ENCODE peak calls at places on chromosomes 2 and 18, in five cellular contexts. W is right atrium auricular region, H is mucosa of descending colon, A is small intestine, S is PC-9. Y is an unnamed sample.

GRCh38 chr2:238441262-238442114 is 14.8 kb downstream of the ASB1 start:
- DNase-seq in W (no peak), H (no peak), A (peak; percentile 41), S (no peak), Y (no peak)

GRCh38 chr2:95325026-95325425 is 27.9 kb downstream of the KCNIP3 start:
- DNase-seq in W (no peak), H (peak; percentile 26), A (no peak), S (no peak), Y (no peak)

GRCh38 chr2:233832869-233833812 is 21.2 kb downstream of the HJURP start:
- DNase-seq in W (no peak), H (no peak), A (peak; percentile 69), S (peak; percentile 83), Y (peak; percentile 46)

GRCh38 chr2:9481257-9481922 is 7.0 kb downstream of the IAH1 start:
- DNase-seq in W (no peak), H (no peak), A (no peak), S (no peak), Y (no peak)

GRCh38 chr18:28684746-28685145 is 507.8 kb upstream of the CDH2 start:
- DNase-seq in W (no peak), H (no peak), A (no peak), S (no peak), Y (no peak)

GRCh38 chr2:102283996-102284395 is 27.4 kb upstream of the IL1RL1 start:
- DNase-seq in W (no peak), H (no peak), A (no peak), S (no peak), Y (no peak)

GRCh38 chr2:82538590-82538989 is 1920.5 kb downstream of the SUCLG1 start:
- DNase-seq in W (no peak), H (no peak), A (no peak), S (no peak), Y (no peak)

GRCh38 chr2:232338759-232339106 is 39.8 kb upstream of the ALPP start:
- DNase-seq in W (no peak), H (no peak), A (no peak), S (no peak), Y (peak; percentile 72)

GRCh38 chr2:160339291-160339690 is 139.2 kb upstream of the ITGB6 start:
- DNase-seq in W (no peak), H (no peak), A (no peak), S (no peak), Y (no peak)

GRCh38 chr18:4068552-4069158 is 386.5 kb downstream of the DLGAP1 start:
- DNase-seq in W (no peak), H (no peak), A (peak; percentile 64), S (peak; percentile 40), Y (no peak)

GRCh38 chr18:77765468-77765867 is 515.8 kb downstream of the GALR1 start:
- DNase-seq in W (no peak), H (no peak), A (no peak), S (peak; percentile 13), Y (no peak)

GRCh38 chr2:201633862-201634261 is 9.4 kb downstream of the TMEM237 start:
- DNase-seq in W (no peak), H (no peak), A (no peak), S (no peak), Y (no peak)

GRCh38 chr2:69589973-69590652 is 53.4 kb downstream of the AAK1 start:
- DNase-seq in W (no peak), H (no peak), A (no peak), S (no peak), Y (no peak)

GRCh38 chr18:71287268-71287667 is 998.4 kb downstream of the SOCS6 start:
- DNase-seq in W (no peak), H (no peak), A (no peak), S (no peak), Y (no peak)
- H3K9me3 ChIP-seq in W (no peaks in the 10 kb centered on the region), H (no peaks in the 10 kb centered on the region), A (no peaks in the 10 kb centered on the region), S (no peaks in the 10 kb centered on the region), Y (no peaks in the 10 kb centered on the region)

GRCh38 chr2:135963841-135964240 is 21.6 kb downstream of the DARS1 start:
- DNase-seq in W (no peak), H (peak; percentile 31), A (no peak), S (no peak), Y (no peak)

GRCh38 chr2:135965756-135966155 is 19.7 kb downstream of the DARS1 start:
- DNase-seq in W (no peak), H (no peak), A (no peak), S (no peak), Y (no peak)

GRCh38 chr2:135960150-135960549 is 25.3 kb downstream of the DARS1 start:
- DNase-seq in W (no peak), H (no peak), A (no peak), S (no peak), Y (no peak)

GRCh38 chr2:135960598-135961551 is 24.6 kb downstream of the DARS1 start:
- DNase-seq in W (no peak), H (no peak), A (peak; percentile 10), S (no peak), Y (no peak)

GRCh38 chr2:135962401-135963138 is 22.9 kb downstream of the DARS1 start:
- DNase-seq in W (no peak), H (no peak), A (no peak), S (no peak), Y (no peak)
- H3K4me3 ChIP-seq in W (no peak overlapping the region), H (no peak overlapping the region), A (no peak overlapping the region), S (no peak overlapping the region), Y (no peak overlapping the region)

GRCh38 chr2:112584891-112585250 is 462 bp downstream of the CHCHD5 start:
- DNase-seq in W (no peak), H (no peak), A (no peak), S (no peak), Y (no peak)
- H3K4me1 ChIP-seq in W (peaks cover 26% of the 10 kb centered on the region), H (peaks cover 10% of the 10 kb centered on the region), A (peaks cover 4% of the 10 kb centered on the region), S (peaks cover 24% of the 10 kb centered on the region), Y (peaks cover 42% of the 10 kb centered on the region)

DNA sequence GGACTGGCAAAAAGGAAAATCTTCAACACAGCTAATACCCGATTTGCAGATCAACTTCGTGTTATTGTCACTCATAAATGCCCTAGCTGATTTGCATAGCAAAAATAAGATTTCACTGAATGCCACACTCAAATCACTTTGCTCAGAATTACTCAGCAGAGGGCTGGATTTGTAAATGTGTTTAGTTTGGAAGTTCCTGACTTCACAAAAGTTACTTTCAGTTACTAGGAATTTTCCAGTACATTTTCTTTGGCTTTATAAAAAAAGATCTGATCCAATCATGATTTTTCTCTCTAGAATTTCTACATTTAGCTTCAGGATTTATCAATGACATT is 433.3 kb upstream of the ID2 start:
- DNase-seq in W (no peak), H (no peak), A (no peak), S (no peak), Y (no peak)
- H3K9me3 ChIP-seq in W (no peaks in the 10 kb centered on the region), H (peaks cover 3% of the 10 kb centered on the region), A (no peaks in the 10 kb centered on the region), S (no peaks in the 10 kb centered on the region), Y (peaks cover 5% of the 10 kb centered on the region)

GRCh38 chr18:13539050-13539449 is 187.3 kb downstream of the FAM210A start:
- DNase-seq in W (peak; percentile 71), H (peak; percentile 67), A (no peak), S (no peak), Y (no peak)
- H3K4me3 ChIP-seq in W (no peak overlapping the region), H (no peak overlapping the region), A (no peak overlapping the region), S (no peak overlapping the region), Y (no peak overlapping the region)